ENCODE peak calls at places on chromosomes 13 and 19, in five cellular contexts. V is EL, P is progenitor cell of endocrine pancreas, K is NCI-H2081 treated with DMSO at 0.1 percent for 48 hours, G is HuH-7. Z is an unnamed sample.

GRCh38 chr19:49861541-49862410 is 5.6 kb downstream of the PNKP start:
- DNase-seq in V (no peak), P (no peak), K (no peak), G (no peak), Z (no peak)

GRCh38 chr13:114173261-114173660 is 5.8 kb upstream of the CFAP97D2 start:
- DNase-seq in V (no peak), P (no peak), K (no peak), G (no peak), Z (no peak)

GRCh38 chr13:27353166-27353583 is 71.2 kb upstream of the GTF3A start:
- DNase-seq in V (peak; percentile 47), P (no peak), K (no peak), G (no peak), Z (no peak)

GRCh38 chr19:32138416-32138815 is 207.0 kb upstream of the ZNF507 start:
- DNase-seq in V (no peak), P (no peak), K (no peak), G (no peak), Z (no peak)

GRCh38 chr13:93991569-93991968 is 487.9 kb downstream of the DCT start:
- DNase-seq in V (no peak), P (no peak), K (no peak), G (no peak), Z (no peak)

GRCh38 chr19:1206733-1207301 is 1.2 kb downstream of the STK11 start:
- DNase-seq in V (no peak), P (no peak), K (no peak), G (no peak), Z (no peak)

GRCh38 chr13:44575741-44576395 is at the start of gene TSC22D1:
- DNase-seq in V (peak; percentile 67), P (peak; percentile 23), K (no peak), G (no peak), Z (peak; percentile 75)

GRCh38 chr13:44312898-44313551 is 60.6 kb upstream of the SERP2 start:
- DNase-seq in V (peak; percentile 93), P (no peak), K (no peak), G (no peak), Z (peak; percentile 52)

GRCh38 chr13:33348366-33348765 is 62.8 kb upstream of the STARD13 start:
- DNase-seq in V (peak; percentile 69), P (no peak), K (no peak), G (no peak), Z (no peak)

GRCh38 chr19:52735734-52736133 is 890 bp upstream of the ZNF611 start:
- DNase-seq in V (peak; percentile 67), P (peak; percentile 36), K (no peak), G (no peak), Z (peak; percentile 14)

GRCh38 chr19:1469200-1469935 is 9.6 kb downstream of the C19orf25 start:
- DNase-seq in V (no peak), P (no peak), K (no peak), G (no peak), Z (no peak)

GRCh38 chr13:28574617-28575142 is 79.8 kb upstream of the FLT1 start:
- DNase-seq in V (peak; percentile 99), P (no peak), K (no peak), G (no peak), Z (no peak)

GRCh38 chr13:113731192-113732175 is 27.5 kb upstream of the TMEM255B start:
- DNase-seq in V (no peak), P (no peak), K (no peak), G (peak; percentile 64), Z (no peak)

GRCh38 chr19:7340959-7341837 is 7.5 kb upstream of the ARHGEF18 start:
- DNase-seq in V (peak; percentile 75), P (peak; percentile 93), K (peak; percentile 5), G (peak; percentile 51), Z (no peak)

GRCh38 chr19:50008532-50008931 is 16.6 kb downstream of the VRK3 start:
- DNase-seq in V (no peak), P (no peak), K (no peak), G (peak; percentile 37), Z (no peak)

GRCh38 chr19:917323-918151 is at the start of gene KISS1R:
- DNase-seq in V (no peak), P (peak; percentile 73), K (no peak), G (peak; percentile 83), Z (peak; percentile 75)

GRCh38 chr19:48085904-48086864 is 24.4 kb downstream of the PLA2G4C start:
- DNase-seq in V (no peak), P (no peak), K (no peak), G (peak; percentile 26), Z (no peak)

GRCh38 chr19:23787106-23787505 is 28.4 kb upstream of the ZNF681 start:
- DNase-seq in V (peak; percentile 74), P (no peak), K (no peak), G (no peak), Z (no peak)

GRCh38 chr13:21060063-21060826 is 1.1 kb downstream of the LATS2 start:
- DNase-seq in V (peak; percentile 46), P (peak; percentile 39), K (no peak), G (peak; percentile 42), Z (peak; percentile 70)

GRCh38 chr19:50551034-50551712 is 17.1 kb downstream of the LRRC4B start:
- DNase-seq in V (no peak), P (no peak), K (no peak), G (no peak), Z (no peak)

Z was measured in ascending aorta.